ENCODE peak calls at places on chromosomes 11 and 22, in five cellular contexts. R is A549, X is GM12878, Z is HepG2, U is K562. A is an unnamed sample.

GRCh38 chr11:111530091-111530490 is 10.4 kb upstream of the LAYN start:
- DNase-seq in U (no peak), X (no peak), Z (no peak), R (no peak), A (no peak)

GRCh38 chr11:102157219-102157618 is 47.0 kb downstream of the YAP1 start:
- DNase-seq in U (no peak), R (no peak), X (no peak), Z (peak), A (no peak)

GRCh38 chr22:38416621-38417251 is 38.3 kb downstream of the KCNJ4 start:
- DNase-seq in Z (no peak), U (no peak), X (no peak), R (no peak), A (no peak)

GRCh38 chr11:799641-800316 is 1.7 kb upstream of the SLC25A22 start:
- DNase-seq in X (no peak), U (no peak), R (no peak), Z (no peak), A (no peak)

GRCh38 chr11:14304601-14305000 is 54.4 kb downstream of the RRAS2 start:
- DNase-seq in Z (no peak), U (no peak), R (no peak), X (no peak), A (no peak)

GRCh38 chr11:77191823-77192495 is 63.9 kb downstream of the MYO7A start:
- DNase-seq in R (peak), Z (peak), X (no peak), U (peak), A (peak)

GRCh38 chr22:47173535-47174021 is 411.1 kb downstream of the TBC1D22A start:
- DNase-seq in X (no peak), U (no peak), R (no peak), Z (no peak), A (no peak)

GRCh38 chr11:20881328-20882079 is 212.1 kb downstream of the NELL1 start:
- DNase-seq in Z (no peak), R (no peak), U (no peak), X (no peak), A (no peak)

GRCh38 chr11:131331546-131331945 is 38.9 kb upstream of the NTM start:
- DNase-seq in U (no peak), X (no peak), R (no peak), Z (no peak), A (no peak)

GRCh38 chr11:47494996-47495855 is 46.3 kb upstream of the RAPSN start:
- DNase-seq in U (no peak), Z (no peak), R (no peak), X (no peak), A (no peak)

GRCh38 chr11:57446055-57446454 is 14.3 kb upstream of the RTN4RL2 start:
- DNase-seq in X (no peak), R (no peak), Z (no peak), U (no peak), A (no peak)

GRCh38 chr11:130190371-130190881 is 30.8 kb downstream of the ST14 start:
- DNase-seq in Z (no peak), R (no peak), U (no peak), X (no peak), A (no peak)

GRCh38 chr11:67059671-67060070 is 3.0 kb downstream of the RHOD start:
- DNase-seq in R (no peak), X (no peak), Z (no peak), U (no peak), A (no peak)

GRCh38 chr22:39967103-39967829 is 7.1 kb downstream of the TMA7B start:
- DNase-seq in U (no peak), R (peak), Z (no peak), X (no peak), A (no peak)

GRCh38 chr11:12244156-12244555 is 133.2 kb upstream of the PARVA start:
- DNase-seq in U (no peak), X (no peak), Z (no peak), R (no peak), A (no peak)

GRCh38 chr11:74085542-74085892 is 76.6 kb upstream of the UCP3 start:
- DNase-seq in Z (peak), U (peak), X (no peak), R (no peak), A (no peak)

GRCh38 chr11:122197055-122197987 is 81.3 kb upstream of the BLID start:
- DNase-seq in R (peak), Z (peak), X (no peak), U (no peak), A (no peak)

GRCh38 chr11:76677010-76677771 is 6.6 kb upstream of the LRRC32 start:
- DNase-seq in U (no peak), R (no peak), X (no peak), Z (no peak), A (no peak)

GRCh38 chr22:36736701-36737320 is 33.3 kb upstream of the CACNG2 start:
- DNase-seq in R (no peak), X (no peak), U (no peak), Z (no peak), A (no peak)

GRCh38 chr22:41781508-41781906 is 19.0 kb upstream of the CCDC134 start:
- DNase-seq in X (no peak), R (no peak), Z (no peak), U (no peak), A (no peak)

GRCh38 chr11:17537261-17537660 is 7.0 kb downstream of the USH1C start:
- DNase-seq in U (no peak), Z (no peak), R (no peak), X (no peak), A (no peak)

GRCh38 chr11:79081441-79082124 is 359.2 kb downstream of the TENM4 start:
- DNase-seq in X (no peak), Z (no peak), U (no peak), R (no peak), A (no peak)

GRCh38 chr11:94869186-94869585 is 101.0 kb downstream of the AMOTL1 start:
- DNase-seq in X (no peak), U (no peak), Z (no peak), R (no peak), A (no peak)

GRCh38 chr22:45972091-45972867 is 4.7 kb downstream of the WNT7B start:
- DNase-seq in R (no peak), U (no peak), X (no peak), Z (no peak), A (no peak)

GRCh38 chr11:64745523-64746328 is 1.8 kb upstream of the RASGRP2 start:
- DNase-seq in Z (no peak), R (peak), X (no peak), U (peak), A (no peak)

GRCh38 chr11:57639321-57640067 is 10.2 kb downstream of the YPEL4 start:
- DNase-seq in R (peak), X (no peak), U (no peak), Z (peak), A (peak)

DNA sequence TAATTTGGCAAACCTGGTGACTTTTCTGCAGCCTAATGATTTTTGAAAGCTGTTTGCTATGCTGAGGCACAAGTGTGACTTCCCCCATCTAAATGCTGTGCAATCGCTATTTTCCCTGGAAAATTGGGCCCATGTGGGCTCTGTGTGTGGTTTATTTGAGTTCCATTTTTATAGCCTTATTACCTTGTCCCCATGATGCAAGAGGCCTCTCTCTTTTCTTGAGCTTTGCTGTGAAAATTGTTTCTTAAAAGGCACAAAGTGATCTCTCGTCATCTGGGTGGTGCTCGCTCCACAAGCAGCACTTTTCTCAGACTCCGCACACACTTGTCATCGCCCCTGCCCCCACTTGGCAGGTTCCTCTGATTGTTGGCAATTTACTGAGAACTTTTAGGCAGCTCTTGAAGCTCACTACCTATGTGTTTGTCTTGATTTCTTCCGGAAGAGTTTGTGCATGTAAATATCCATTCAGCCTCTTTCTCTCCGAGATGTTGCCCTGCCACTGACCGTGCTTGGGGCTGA is 24.9 kb downstream of the BMAL1 start:
- DNase-seq in Z (no peak), U (no peak), X (no peak), R (no peak), A (no peak)
- TF ChIP-seq HDAC2 in Z (no peak), U (no peak), X (no peak), R (no peak), A (no peak)

DNA sequence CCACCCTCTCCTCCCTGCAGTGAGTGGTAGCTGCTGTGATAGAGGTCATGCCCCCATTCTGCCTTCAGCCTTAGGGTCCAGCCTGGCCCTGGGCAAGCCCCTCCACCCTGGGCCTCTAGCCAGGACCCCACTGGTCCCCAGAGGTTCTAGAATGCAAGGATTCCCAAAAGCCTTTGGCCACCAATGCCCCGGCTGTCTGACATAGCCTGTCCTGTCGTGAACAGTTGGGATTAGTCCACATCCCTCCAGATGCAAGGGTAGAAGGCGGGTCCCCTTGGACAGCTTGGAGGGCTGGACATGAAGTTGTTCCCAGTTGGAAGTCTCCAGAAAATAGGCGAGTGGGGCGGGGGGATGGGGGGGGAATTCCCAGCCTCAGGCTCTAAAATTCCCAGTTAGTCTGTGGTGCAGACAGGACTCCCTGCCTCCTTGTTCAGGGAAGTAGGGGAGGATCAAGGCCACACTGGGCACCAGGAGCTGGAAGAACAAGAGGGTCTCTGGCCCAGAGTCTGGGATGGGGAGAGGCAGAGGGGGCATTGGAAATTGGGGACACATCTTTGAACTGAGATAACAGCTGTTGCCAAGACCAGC is 5.2 kb upstream of the ADORA2A start:
- DNase-seq in R (no peak), U (no peak), X (no peak), Z (no peak), A (no peak)
- TF ChIP-seq HDAC2 in R (no peak), U (no peak), X (no peak), Z (no peak), A (no peak)

DNA sequence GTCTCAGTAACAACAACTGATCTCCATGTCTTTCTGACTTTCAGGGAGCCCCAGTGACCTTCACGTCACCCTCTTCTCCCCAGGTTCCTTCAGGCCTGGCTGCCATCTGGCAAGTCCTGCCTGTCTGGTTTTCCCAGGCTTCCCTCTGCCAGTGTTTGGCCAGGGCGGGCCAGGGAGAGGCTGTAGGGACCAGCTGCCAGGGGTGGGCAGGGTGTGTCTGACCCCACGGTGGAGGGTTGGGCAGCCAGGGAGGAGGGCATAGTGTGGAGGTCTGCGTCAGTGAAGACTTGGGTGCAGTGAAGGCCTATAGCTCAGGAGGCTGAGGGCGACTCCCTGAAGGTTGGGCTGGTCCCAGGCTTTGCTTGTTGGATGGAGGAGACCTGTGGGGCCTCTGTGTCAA is 11.9 kb upstream of the MRGPRX2 start:
- DNase-seq in U (no peak), X (no peak), Z (no peak), R (no peak), A (no peak)
- TF ChIP-seq HDAC2 in U (no peak), X (no peak), Z (no peak), R (no peak), A (no peak)

GRCh38 chr11:7642747-7643146 is 30.6 kb downstream of the CYB5R2 start:
- DNase-seq in R (no peak), U (no peak), X (no peak), Z (no peak), A (no peak)

GRCh38 chr11:7638710-7639642 is 34.3 kb downstream of the CYB5R2 start:
- DNase-seq in X (no peak), R (no peak), Z (no peak), U (no peak), A (no peak)

GRCh38 chr11:7640826-7641225 is 32.5 kb downstream of the CYB5R2 start:
- DNase-seq in X (no peak), U (no peak), Z (no peak), R (no peak), A (no peak)

GRCh38 chr11:7637447-7638157 is 35.7 kb downstream of the CYB5R2 start:
- DNase-seq in U (no peak), X (no peak), R (no peak), Z (no peak), A (no peak)

GRCh38 chr11:7639643-7640025 is 33.7 kb downstream of the CYB5R2 start:
- DNase-seq in U (no peak), Z (no peak), R (no peak), X (no peak), A (no peak)
- TF ChIP-seq HDAC2 in U (no peak), Z (no peak), R (no peak), X (no peak), A (no peak)

GRCh38 chr22:44409211-44409648 is 88.8 kb downstream of the RTL6 start:
- DNase-seq in X (no peak), R (no peak), U (no peak), Z (no peak), A (no peak)

GRCh38 chr22:44408227-44409192 is 89.5 kb downstream of the RTL6 start:
- DNase-seq in X (no peak), U (no peak), Z (no peak), R (no peak), A (no peak)

GRCh38 chr22:44405661-44406060 is 92.4 kb downstream of the RTL6 start:
- DNase-seq in Z (no peak), R (no peak), X (no peak), U (no peak), A (no peak)

GRCh38 chr22:44406581-44407403 is 91.2 kb downstream of the RTL6 start:
- DNase-seq in U (no peak), Z (no peak), R (no peak), X (no peak), A (peak)

DNA sequence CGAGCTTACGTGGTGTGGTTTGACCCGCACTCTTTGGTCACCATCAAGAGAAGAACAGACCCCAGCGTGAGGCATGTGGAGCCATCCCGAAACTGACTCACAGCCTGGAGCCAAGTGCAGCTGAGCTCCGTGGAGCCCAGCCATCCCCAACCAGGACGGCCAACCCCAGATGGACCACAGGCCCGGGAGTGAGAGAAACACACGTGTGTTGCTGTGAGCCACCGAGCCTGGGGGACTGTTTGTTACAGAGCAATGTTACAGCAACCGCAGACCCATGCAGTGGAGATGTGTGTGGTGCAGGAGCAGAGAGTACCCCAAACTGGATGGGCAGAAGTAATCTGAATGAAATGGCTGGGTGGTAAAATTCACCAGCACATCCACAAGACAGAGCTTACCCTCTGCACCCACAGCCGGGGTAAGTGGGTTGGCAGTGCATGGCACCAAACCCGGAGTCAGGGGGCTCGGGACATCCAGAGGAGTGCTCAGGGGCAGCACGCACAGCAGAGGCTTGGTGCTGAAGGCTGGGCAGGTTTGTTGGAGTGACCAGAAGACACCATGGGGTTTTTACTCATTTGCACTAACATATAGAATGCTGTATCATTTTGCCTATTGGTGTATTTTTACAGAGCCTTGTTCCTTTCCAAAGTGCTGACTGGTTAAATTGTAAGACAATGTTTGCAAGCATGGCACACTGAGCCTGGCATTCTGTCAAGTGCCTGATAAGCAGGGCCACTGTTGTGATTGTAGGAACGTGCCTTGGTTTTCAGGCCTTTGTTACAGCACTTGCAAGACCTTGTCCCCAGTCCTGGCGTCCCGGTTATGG is 90.4 kb downstream of the RTL6 start:
- DNase-seq in U (no peak), R (no peak), X (no peak), Z (no peak), A (no peak)
- TF ChIP-seq HDAC2 in U (no peak), R (no peak), X (no peak), Z (no peak), A (no peak)